ENCODE peak calls at places on chromosomes 4 and X, in five cellular contexts. G is anterior cingulate cortex, N is H9, X is astrocyte of the spinal cord, Z is IMR-90. M is an unnamed sample.

GRCh38 chr4:8320386-8320750 is 50.8 kb downstream of the HTRA3 start:
- DNase-seq in Z (no peak), X (no peak), N (peak; percentile 60), G (no peak), M (no peak)

GRCh38 chr4:38323141-38323634 is 340.8 kb upstream of the KLF3 start:
- DNase-seq in N (no peak), G (no peak), X (peak; percentile 64), Z (peak; percentile 43), M (no peak)

GRCh38 chrX:920234-920799 is 289.7 kb downstream of the SHOX start:
- DNase-seq in Z (no peak), G (no peak), N (no peak), X (no peak), M (no peak)

GRCh38 chr4:1569461-1570151 is 114.5 kb downstream of the FAM53A start:
- DNase-seq in G (no peak), Z (no peak), N (no peak), X (no peak), M (no peak)

GRCh38 chr4:630661-631060 is 5.3 kb downstream of the PDE6B start:
- DNase-seq in Z (no peak), G (no peak), X (no peak), N (peak; percentile 19), M (no peak)

GRCh38 chr4:121316091-121316490 is 64.7 kb downstream of the QRFPR start:
- DNase-seq in G (no peak), N (no peak), X (no peak), Z (no peak), M (no peak)

GRCh38 chr4:5471691-5472090 is 236.7 kb downstream of the EVC2 start:
- DNase-seq in Z (no peak), X (no peak), N (no peak), G (no peak), M (no peak)

GRCh38 chrX:150478496-150479492 is 89.6 kb upstream of the MTM1 start:
- DNase-seq in N (no peak), Z (no peak), G (no peak), X (no peak), M (no peak)

GRCh38 chrX:30702736-30703135 is 49.5 kb downstream of the GK start:
- DNase-seq in X (peak; percentile 36), Z (peak; percentile 91), G (no peak), N (no peak), M (no peak)

GRCh38 chrX:9312922-9313867 is 151.7 kb upstream of the TBL1X start:
- DNase-seq in G (no peak), N (peak; percentile 46), Z (no peak), X (no peak), M (no peak)

GRCh38 chr4:167234388-167234881 is at the start of gene SPOCK3:
- DNase-seq in Z (no peak), X (peak; percentile 39), G (peak; percentile 67), N (peak; percentile 70), M (peak; percentile 28)

GRCh38 chr4:76579596-76580375 is 144.8 kb downstream of the SHROOM3 start:
- DNase-seq in N (no peak), Z (no peak), X (no peak), G (no peak), M (no peak)

GRCh38 chr4:148054275-148054674 is 322.4 kb downstream of the ARHGAP10 start:
- DNase-seq in N (no peak), X (peak; percentile 47), G (no peak), Z (no peak), M (no peak)

GRCh38 chr4:142402156-142402555 is 443.9 kb downstream of the INPP4B start:
- DNase-seq in X (peak; percentile 51), Z (no peak), G (no peak), N (no peak), M (no peak)

GRCh38 chr4:158949094-158949493 is 153.8 kb upstream of the RAPGEF2 start:
- DNase-seq in N (no peak), X (peak; percentile 67), Z (peak; percentile 58), G (no peak), M (no peak)

GRCh38 chr4:185219551-185220344 is 10.3 kb downstream of the SNX25 start:
- DNase-seq in G (no peak), Z (peak; percentile 78), N (no peak), X (peak; percentile 81), M (no peak)

GRCh38 chr4:56958111-56958517 is 19.3 kb downstream of the NOA1 start:
- DNase-seq in N (no peak), Z (peak; percentile 100), X (peak; percentile 97), G (no peak), M (peak; percentile 52)

M was measured in substantia nigra.